ENCODE peak calls at places on chromosome 2, in six cellular contexts. O, W, L, B, D and Z are unnamed samples.

GRCh38 chr2:118190365-118190916 is 102.2 kb downstream of the INSIG2 start:
- DNase-seq in O (no peak), W (no peak), L (no peak), B (no peak), D (no peak), Z (no peak)

GRCh38 chr2:18159899-18160298 is 281.4 kb downstream of the KCNS3 start:
- DNase-seq in O (no peak), W (no peak), L (no peak), B (no peak), D (no peak), Z (no peak)

GRCh38 chr2:203341741-203342310 is 13.6 kb downstream of the ABI2 start:
- DNase-seq in O (no peak), W (no peak), L (no peak), B (no peak), D (no peak), Z (no peak)

GRCh38 chr2:159156834-159157233 is 129.7 kb downstream of the WDSUB1 start:
- DNase-seq in O (peak; percentile 76), W (no peak), L (no peak), B (no peak), D (no peak), Z (no peak)

GRCh38 chr2:156434461-156435291 is 1.5 kb upstream of the GPD2 start:
- DNase-seq in O (no peak), W (no peak), L (no peak), B (no peak), D (peak; percentile 2), Z (peak; percentile 4)

GRCh38 chr2:65320042-65320711 is 92.5 kb downstream of the ACTR2 start:
- DNase-seq in O (peak; percentile 94), W (peak; percentile 69), L (peak; percentile 64), B (no peak), D (no peak), Z (peak; percentile 42)

GRCh38 chr2:161344737-161345136 is 36.5 kb downstream of the PSMD14 start:
- DNase-seq in O (no peak), W (no peak), L (no peak), B (no peak), D (no peak), Z (no peak)

GRCh38 chr2:83795777-83796176 is 663.3 kb downstream of the SUCLG1 start:
- DNase-seq in O (no peak), W (no peak), L (no peak), B (no peak), D (no peak), Z (no peak)

GRCh38 chr2:28370355-28370754 is 22.3 kb upstream of the FOSL2 start:
- DNase-seq in O (no peak), W (no peak), L (no peak), B (no peak), D (no peak), Z (no peak)

GRCh38 chr2:215773728-215774127 is 239.6 kb downstream of the MREG start:
- DNase-seq in O (peak; percentile 93), W (peak; percentile 25), L (no peak), B (no peak), D (no peak), Z (no peak)

GRCh38 chr2:1572638-1573037 is 159.4 kb downstream of the TPO start:
- DNase-seq in O (no peak), W (no peak), L (no peak), B (no peak), D (no peak), Z (no peak)

GRCh38 chr2:241775223-241776177 is 1.1 kb upstream of the GAL3ST2 start:
- DNase-seq in O (no peak), W (no peak), L (no peak), B (peak; percentile 5), D (no peak), Z (no peak)

GRCh38 chr2:231187736-231188505 is 10.5 kb upstream of the ARMC9 start:
- DNase-seq in O (no peak), W (peak; percentile 63), L (no peak), B (no peak), D (no peak), Z (no peak)
- H3K27ac ChIP-seq in O (no peak overlapping the region), W (peak overlapping the region; percentile 57), L (no peak overlapping the region), B (no peak overlapping the region), D (no peak overlapping the region), Z (no peak overlapping the region)

GRCh38 chr2:54676656-54677055 is 46.8 kb upstream of the EML6 start:
- DNase-seq in O (no peak), W (no peak), L (no peak), B (no peak), D (no peak), Z (no peak)
- H4K20me1 ChIP-seq in O (no peaks in the 10 kb centered on the region), W (no peaks in the 10 kb centered on the region), L (no peaks in the 10 kb centered on the region), B (no peaks in the 10 kb centered on the region), D (no peaks in the 10 kb centered on the region), Z (no peaks in the 10 kb centered on the region)

GRCh38 chr2:145755019-145755837 is 1235.3 kb upstream of the ZEB2 start:
- DNase-seq in O (no peak), W (peak; percentile 28), L (no peak), B (no peak), D (no peak), Z (no peak)

GRCh38 chr2:145751634-145752033 is 1231.7 kb upstream of the ZEB2 start:
- DNase-seq in O (no peak), W (no peak), L (no peak), B (no peak), D (no peak), Z (peak; percentile 46)

GRCh38 chr2:145752091-145752806 is 1232.3 kb upstream of the ZEB2 start:
- DNase-seq in O (peak; percentile 65), W (peak; percentile 71), L (peak; percentile 50), B (peak; percentile 34), D (peak; percentile 74), Z (peak; percentile 79)

GRCh38 chr2:145753966-145754365 is 1234.0 kb upstream of the ZEB2 start:
- DNase-seq in O (no peak), W (no peak), L (no peak), B (peak; percentile 10), D (no peak), Z (no peak)

DNA sequence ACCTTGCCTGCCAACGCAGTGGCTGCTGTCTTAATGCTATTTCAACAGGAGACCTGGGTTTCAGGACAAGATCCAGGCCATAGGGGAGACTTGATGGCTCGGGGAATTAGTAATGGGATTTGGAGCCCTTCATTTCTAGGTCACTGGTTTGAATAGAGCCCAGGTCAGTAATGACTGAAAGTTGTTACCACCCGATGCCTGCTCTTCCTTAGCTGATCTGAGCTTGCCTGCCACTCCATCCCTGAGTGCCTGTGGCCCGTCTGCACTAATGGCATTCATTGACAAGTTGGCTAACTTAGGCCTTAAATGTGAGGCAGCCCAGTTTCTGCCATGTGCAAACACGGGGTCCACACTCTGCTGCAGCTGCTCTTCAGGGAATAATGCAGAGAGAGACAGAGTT is 1233.3 kb upstream of the ZEB2 start:
- DNase-seq in O (no peak), W (no peak), L (no peak), B (no peak), D (peak; percentile 69), Z (no peak)
- H3K4me3 ChIP-seq in O (no peak overlapping the region), W (no peak overlapping the region), L (no peak overlapping the region), B (no peak overlapping the region), D (no peak overlapping the region), Z (no peak overlapping the region)

DNA sequence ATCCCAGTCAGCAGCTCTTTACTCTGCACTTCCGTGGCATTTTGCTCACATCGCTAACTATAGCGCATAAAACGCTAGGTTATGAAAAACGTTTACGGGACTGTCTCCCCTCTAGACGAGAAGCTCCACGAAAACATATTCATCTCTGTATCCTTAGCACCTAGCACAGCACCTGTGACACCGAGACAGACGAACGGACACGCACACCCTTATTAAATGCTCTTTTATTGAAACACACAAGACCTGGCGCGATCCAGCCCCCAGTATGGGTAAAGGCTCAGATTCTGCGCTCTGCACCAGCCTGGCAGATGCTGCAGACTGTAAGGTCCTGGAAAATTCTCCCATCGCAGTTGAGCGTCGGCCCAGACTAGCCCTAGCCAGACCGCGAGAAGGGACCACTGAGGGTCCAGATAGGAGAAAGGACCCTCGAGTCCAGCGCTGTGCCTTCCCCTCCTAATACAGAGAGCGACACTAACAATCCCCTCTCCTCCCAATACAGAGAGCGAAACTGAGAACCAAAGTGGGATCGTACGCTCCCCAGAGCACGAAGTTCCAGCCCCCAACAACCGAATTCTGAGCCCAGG is 638 bp downstream of the NBAS start:
- DNase-seq in O (peak; percentile 37), W (peak; percentile 61), L (no peak), B (peak; percentile 42), D (peak; percentile 55), Z (peak; percentile 48)
- H3K27ac ChIP-seq in O (peak overlapping the region; percentile 69), W (peak overlapping the region; percentile 88), L (peak overlapping the region; percentile 32), B (peak overlapping the region; percentile 95), D (no peak overlapping the region), Z (no peak overlapping the region)

GRCh38 chr2:32376756-32377155 is 19.9 kb downstream of the BIRC6 start:
- DNase-seq in O (no peak), W (no peak), L (no peak), B (no peak), D (no peak), Z (no peak)
- H4K20me1 ChIP-seq in O (peaks cover 3% of the 10 kb centered on the region), W (peaks cover 56% of the 10 kb centered on the region), L (peaks cover 12% of the 10 kb centered on the region), B (no peaks in the 10 kb centered on the region), D (peaks cover 31% of the 10 kb centered on the region), Z (peaks cover 32% of the 10 kb centered on the region)

DNA sequence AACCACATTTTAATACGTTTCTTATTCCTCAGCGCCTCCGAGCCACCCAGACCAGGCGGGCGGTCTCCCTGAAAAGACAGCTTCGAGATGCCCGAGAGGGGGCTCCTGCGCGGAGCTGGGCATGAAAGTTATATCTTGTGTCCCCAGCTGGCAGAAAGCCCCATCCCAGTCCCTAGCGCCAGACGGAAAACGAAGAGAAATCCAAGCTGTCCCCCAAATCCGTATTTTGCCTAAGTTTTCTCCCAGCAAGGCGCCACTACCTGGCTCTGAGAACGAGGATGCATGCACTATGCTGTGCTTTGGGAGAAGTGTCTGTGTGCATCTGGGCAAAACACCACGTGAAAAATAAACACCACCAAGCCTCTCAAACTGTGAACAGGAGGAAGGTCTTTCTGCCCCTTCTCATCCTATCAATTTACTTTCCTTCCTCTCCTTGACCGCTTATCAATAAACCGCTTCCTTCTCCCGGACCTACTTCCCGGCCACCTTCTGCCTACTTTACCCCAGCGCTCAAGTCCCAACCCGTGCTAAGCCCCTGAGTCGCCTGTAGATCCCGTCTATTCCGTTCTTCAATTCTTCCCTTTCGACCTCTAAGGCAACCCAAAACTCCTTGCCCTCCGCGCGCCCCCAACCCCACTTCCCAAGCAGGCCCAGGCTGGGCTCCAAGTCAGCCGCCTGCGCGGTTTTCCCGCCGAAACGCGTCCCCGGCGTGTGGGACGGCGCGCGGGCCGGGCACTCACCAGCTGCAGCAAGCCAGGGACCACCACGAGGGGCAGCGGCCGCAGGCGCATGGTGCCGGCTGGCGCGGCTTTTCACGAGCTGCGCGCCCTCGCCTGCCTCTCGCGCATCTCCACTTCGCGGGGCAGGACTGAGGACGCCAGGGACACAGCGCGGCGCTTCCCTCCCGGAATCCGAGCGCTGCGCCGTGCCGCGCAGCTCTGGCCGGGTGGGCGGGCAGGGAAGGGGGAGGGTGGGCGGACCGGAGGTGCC is at the start of gene NXPH2:
- DNase-seq in O (peak; percentile 25), W (peak; percentile 44), L (no peak), B (no peak), D (peak; percentile 79), Z (no peak)
- H3K4me3 ChIP-seq in O (peak within 1 kb of the TSS; percentile 42), W (peak within 1 kb of the TSS; percentile 72), L (no peak within 1 kb of the TSS), B (no peak within 1 kb of the TSS), D (peak within 1 kb of the TSS; percentile 54), Z (no peak within 1 kb of the TSS)

DNA sequence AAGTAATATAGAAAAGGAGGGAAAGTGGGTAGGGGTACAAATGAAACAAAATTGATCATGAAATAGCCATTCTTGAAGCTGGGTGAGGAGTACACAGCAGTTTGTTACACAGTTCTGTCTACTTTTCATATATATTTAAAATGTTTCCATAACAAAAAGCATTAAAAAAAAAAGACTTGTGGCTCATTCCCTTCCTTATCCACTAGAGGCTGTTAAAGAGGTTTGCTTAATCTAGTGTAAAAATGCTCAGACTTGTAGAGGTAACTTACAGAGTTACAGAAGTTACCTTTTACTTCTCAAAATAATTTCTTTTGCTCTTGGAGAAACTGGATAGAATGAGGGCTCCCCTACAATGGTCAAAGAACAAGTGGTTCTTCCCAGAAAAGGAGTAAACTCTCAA is 8.1 kb upstream of the WIPF1 start:
- DNase-seq in O (no peak), W (no peak), L (peak; percentile 6), B (no peak), D (no peak), Z (peak; percentile 55)
- H3K27ac ChIP-seq in O (no peak overlapping the region), W (peak overlapping the region; percentile 62), L (no peak overlapping the region), B (no peak overlapping the region), D (no peak overlapping the region), Z (no peak overlapping the region)